ENCODE peak calls at places on chromosomes 1 and 21, in nine cellular contexts. S is ureter; E is choroid plexus epithelial cell; C is GM12865; Q is stimulated activated CD4-positive, alpha-beta T cell treated with anti-CD3 and anti-CD28 coated beads, TNF-alpha, amount 100 ng/mL, for 48 hours; D is mammary epithelial cell; U is progenitor cell of endocrine pancreas; H is activated T-cell treated with anti-CD3 and anti-CD28 coated beads, Interleukin-2, amount 50 U/mL, for 1 hour; L is AG20443. G is an unnamed sample.
A peak's percentile ranks its signal among the peaks of the same experiment; 100 is the strongest.

GRCh38 chr1:6956488-6957159 is 171.4 kb downstream of the CAMTA1 start:
- DNase-seq in C (no peak), S (no peak), E (no peak), Q (no peak), U (no peak), H (no peak), L (no peak), D (peak; percentile 14), G (no peak)

GRCh38 chr1:218392717-218393116 is 47.6 kb downstream of the TGFB2 start:
- DNase-seq in C (no peak), Q (no peak), L (no peak), D (no peak), H (no peak), E (no peak), S (no peak), U (no peak), G (no peak)

GRCh38 chr1:66244429-66244828 is 289.5 kb upstream of the SGIP1 start:
- DNase-seq in U (no peak), H (no peak), D (peak; percentile 68), E (no peak), C (no peak), Q (no peak), S (no peak), L (no peak), G (no peak)

GRCh38 chr21:36508948-36509347 is 29.0 kb upstream of the CLDN14 start:
- DNase-seq in U (no peak), S (no peak), L (no peak), E (no peak), H (no peak), Q (no peak), C (no peak), D (no peak), G (no peak)

GRCh38 chr1:206700445-206701036 is 15.8 kb downstream of the MAPKAPK2 start:
- DNase-seq in L (no peak), E (peak; percentile 68), Q (no peak), S (no peak), D (no peak), H (no peak), C (no peak), U (no peak), G (no peak)

GRCh38 chr1:42680921-42681683 is 1.1 kb upstream of the YBX1 start:
- DNase-seq in U (no peak), C (peak; percentile 35), Q (no peak), L (peak; percentile 14), S (no peak), H (peak; percentile 24), D (peak; percentile 25), E (peak; percentile 54), G (no peak)

GRCh38 chr1:162206749-162207635 is 137.5 kb downstream of the NOS1AP start:
- DNase-seq in L (no peak), U (no peak), E (no peak), Q (no peak), C (no peak), S (peak; percentile 65), H (no peak), D (peak; percentile 82), G (no peak)

GRCh38 chr21:38376235-38376634 is 119.4 kb downstream of the KCNJ15 start:
- DNase-seq in Q (no peak), S (no peak), L (no peak), H (no peak), D (no peak), C (peak; percentile 8), E (no peak), U (no peak), G (no peak)

GRCh38 chr1:29305943-29306342 is 69.6 kb downstream of the PTPRU start:
- DNase-seq in H (no peak), L (no peak), D (no peak), E (peak; percentile 42), U (no peak), C (no peak), S (no peak), Q (no peak), G (no peak)

GRCh38 chr1:159211331-159212136 is 6.9 kb downstream of the ACKR1 start:
- DNase-seq in D (no peak), L (no peak), E (peak; percentile 39), H (peak; percentile 40), S (no peak), U (peak; percentile 48), C (peak; percentile 58), Q (peak; percentile 27), G (no peak)

GRCh38 chr1:204673909-204674701 is 11.4 kb downstream of the LRRN2 start:
- DNase-seq in S (no peak), Q (no peak), L (no peak), H (no peak), E (no peak), C (no peak), D (no peak), U (no peak), G (no peak)

GRCh38 chr1:153795934-153796785 is 21.0 kb downstream of the SLC27A3 start:
- DNase-seq in D (no peak), L (no peak), Q (no peak), U (no peak), E (no peak), H (peak; percentile 18), C (no peak), S (no peak), G (no peak)

GRCh38 chr1:234781241-234782056 is 171.5 kb upstream of the IRF2BP2 start:
- DNase-seq in L (no peak), E (no peak), C (no peak), H (no peak), U (no peak), D (no peak), Q (no peak), S (peak; percentile 53), G (no peak)

GRCh38 chr1:212230329-212230728 is 54.9 kb upstream of the PPP2R5A start:
- DNase-seq in Q (no peak), L (no peak), S (no peak), D (no peak), U (no peak), C (no peak), H (no peak), E (no peak), G (no peak)

GRCh38 chr1:72178266-72178665 is 104.1 kb downstream of the NEGR1 start:
- DNase-seq in L (no peak), Q (no peak), D (peak; percentile 32), U (no peak), H (no peak), S (no peak), C (no peak), E (no peak), G (no peak)

GRCh38 chr1:3529099-3529729 is 74.7 kb downstream of the ARHGEF16 start:
- DNase-seq in H (no peak), C (no peak), E (no peak), U (no peak), Q (no peak), L (no peak), S (no peak), D (no peak), G (peak; percentile 19)

GRCh38 chr1:181587870-181588438 is 104.6 kb downstream of the CACNA1E start:
- DNase-seq in Q (no peak), L (peak; percentile 18), E (no peak), U (no peak), S (no peak), D (no peak), H (no peak), C (peak; percentile 6), G (no peak)

GRCh38 chr1:204453141-204453772 is 41.3 kb downstream of the PIK3C2B start:
- DNase-seq in D (no peak), C (peak; percentile 90), L (no peak), H (peak; percentile 62), S (no peak), Q (peak; percentile 44), E (no peak), U (no peak), G (no peak)

GRCh38 chr1:118899340-118899739 is 88.8 kb downstream of the TBX15 start:
- DNase-seq in D (no peak), E (no peak), L (no peak), S (no peak), C (no peak), U (no peak), Q (no peak), H (no peak), G (no peak)

GRCh38 chr1:53368314-53369033 is 40.6 kb upstream of the LRP8 start:
- DNase-seq in E (no peak), U (no peak), S (peak; percentile 38), C (no peak), H (no peak), Q (no peak), D (no peak), L (no peak), G (no peak)

GRCh38 chr21:35138665-35139381 is 89.7 kb upstream of the RUNX1 start:
- DNase-seq in C (peak; percentile 5), U (no peak), H (peak; percentile 46), Q (peak; percentile 59), S (no peak), L (no peak), E (peak; percentile 84), D (peak; percentile 100), G (no peak)

GRCh38 chr1:53577141-53578100 is 118.2 kb downstream of the DMRTB1 start:
- DNase-seq in H (no peak), S (no peak), L (no peak), Q (no peak), C (no peak), U (no peak), E (no peak), D (no peak), G (no peak)

GRCh38 chr21:35827004-35827403 is 233.3 kb downstream of the SETD4 start:
- DNase-seq in S (no peak), H (no peak), D (peak; percentile 52), E (no peak), L (no peak), Q (no peak), C (no peak), U (no peak), G (no peak)

GRCh38 chr1:98019747-98020146 is 98.9 kb upstream of the DPYD start:
- DNase-seq in H (no peak), Q (no peak), L (no peak), C (no peak), D (no peak), E (no peak), U (no peak), S (no peak), G (no peak)

GRCh38 chr1:228452194-228453021 is 34.8 kb upstream of the RNF187 start:
- DNase-seq in E (no peak), H (no peak), D (no peak), U (no peak), L (no peak), S (no peak), C (no peak), Q (no peak), G (no peak)

GRCh38 chr1:89611721-89612120 is 21.2 kb upstream of the LRRC8C start:
- DNase-seq in E (no peak), U (no peak), C (peak; percentile 83), S (no peak), H (no peak), L (no peak), Q (no peak), D (no peak), G (no peak)

GRCh38 chr1:53359934-53360276 is 32.0 kb upstream of the LRP8 start:
- DNase-seq in D (no peak), L (no peak), H (no peak), U (no peak), S (peak; percentile 15), E (no peak), C (no peak), Q (no peak), G (no peak)

GRCh38 chr1:154957258-154957657 is 1.4 kb upstream of the PBXIP1 start:
- DNase-seq in Q (no peak), D (no peak), H (peak; percentile 17), E (no peak), U (no peak), S (no peak), C (no peak), L (no peak), G (no peak)

GRCh38 chr1:23010734-23011449 is 4.8 kb downstream of the TEX46 start:
- DNase-seq in U (no peak), S (peak; percentile 67), H (no peak), D (peak; percentile 86), L (peak; percentile 71), C (no peak), Q (no peak), E (peak; percentile 63), G (no peak)

GRCh38 chr21:45457161-45457831 is 52.3 kb downstream of the COL18A1 start:
- DNase-seq in C (no peak), U (no peak), D (no peak), L (no peak), E (no peak), Q (no peak), S (no peak), H (no peak), G (no peak)

GRCh38 chr1:12052997-12053686 is 10.0 kb upstream of the TNFRSF8 start:
- DNase-seq in L (no peak), D (no peak), U (no peak), E (no peak), H (no peak), C (peak; percentile 71), Q (no peak), S (no peak), G (peak; percentile 44)